ENCODE peak calls at places on chromosomes 7 and 10, in seven cellular contexts. W is fibroblast of the aortic adventitia, M is heart right ventricle, K is right lobe of liver, E is HepG2, U is HFF-Myc, R is iPS DF 6.9. S is an unnamed sample.

GRCh38 chr7:22860337-22860736 is 37.7 kb upstream of the TOMM7 start:
- DNase-seq in W (peak), M (no peak), K (no peak), E (no peak), U (no peak), R (no peak), S (no peak)

GRCh38 chr7:23000597-23001360 is 13.2 kb downstream of the HYCC1 start:
- DNase-seq in W (no peak), M (no peak), K (no peak), E (no peak), U (no peak), R (no peak), S (no peak)

GRCh38 chr7:108598858-108599257 is 29.2 kb downstream of the DNAJB9 start:
- DNase-seq in W (no peak), M (no peak), K (no peak), E (no peak), U (no peak), R (no peak), S (no peak)

GRCh38 chr7:141563956-141564623 is 12.9 kb downstream of the AGK start:
- DNase-seq in W (no peak), M (no peak), K (no peak), E (no peak), U (no peak), R (no peak), S (no peak)

GRCh38 chr10:26946103-26946907 is 85.5 kb upstream of the ABI1 start:
- DNase-seq in W (no peak), M (no peak), K (no peak), E (no peak), U (no peak), R (no peak), S (no peak)

GRCh38 chr10:88687853-88688467 is 18.1 kb upstream of the LIPK start:
- DNase-seq in W (peak), M (no peak), K (no peak), E (peak), U (no peak), R (no peak), S (peak)

GRCh38 chr10:653991-654646 is 35.3 kb downstream of the DIP2C start:
- DNase-seq in W (no peak), M (no peak), K (no peak), E (no peak), U (no peak), R (no peak), S (no peak)

GRCh38 chr10:84089162-84089561 is 50.1 kb upstream of the GHITM start:
- DNase-seq in W (no peak), M (no peak), K (no peak), E (no peak), U (no peak), R (no peak), S (no peak)

GRCh38 chr10:21399392-21400015 is 126.0 kb downstream of the SKIDA1 start:
- DNase-seq in W (peak), M (no peak), K (no peak), E (peak), U (peak), R (no peak), S (no peak)

GRCh38 chr10:124239134-124239533 is 145.7 kb upstream of the CHST15 start:
- DNase-seq in W (no peak), M (no peak), K (peak), E (no peak), U (no peak), R (no peak), S (no peak)

GRCh38 chr7:100219271-100219737 is 445 bp upstream of the PVRIG start:
- DNase-seq in W (no peak), M (no peak), K (no peak), E (no peak), U (no peak), R (no peak), S (no peak)

GRCh38 chr7:7911339-7911738 is 57.3 kb upstream of the GLCCI1 start:
- DNase-seq in W (peak), M (no peak), K (no peak), E (peak), U (peak), R (peak), S (no peak)

GRCh38 chr7:17301491-17302101 is 3.1 kb downstream of the AHR start:
- DNase-seq in W (peak), M (no peak), K (no peak), E (no peak), U (no peak), R (no peak), S (peak)

GRCh38 chr10:91974960-91975359 is 51.4 kb downstream of the BTAF1 start:
- DNase-seq in W (peak), M (no peak), K (no peak), E (no peak), U (peak), R (no peak), S (no peak)

GRCh38 chr7:118079369-118079768 is 104.6 kb upstream of the LSM8 start:
- DNase-seq in W (no peak), M (no peak), K (no peak), E (no peak), U (no peak), R (no peak), S (no peak)

GRCh38 chr10:85643839-85644525 is 722.6 kb downstream of the GRID1 start:
- DNase-seq in W (no peak), M (no peak), K (no peak), E (peak), U (no peak), R (no peak), S (no peak)

GRCh38 chr7:99665312-99665759 is 14.5 kb downstream of the CYP3A5 start:
- DNase-seq in W (no peak), M (no peak), K (no peak), E (no peak), U (no peak), R (no peak), S (no peak)

GRCh38 chr7:142307246-142307900 is 49.5 kb upstream of the PRSS58 start:
- DNase-seq in W (no peak), M (no peak), K (no peak), E (no peak), U (no peak), R (no peak), S (no peak)

GRCh38 chr10:21441625-21442024 is 83.9 kb downstream of the SKIDA1 start:
- DNase-seq in W (no peak), M (no peak), K (no peak), E (no peak), U (no peak), R (no peak), S (no peak)

GRCh38 chr10:1499344-1499957 is 237.9 kb downstream of the ADARB2 start:
- DNase-seq in W (no peak), M (no peak), K (no peak), E (no peak), U (no peak), R (no peak), S (no peak)

GRCh38 chr10:119323085-119323670 is 115.8 kb downstream of the GRK5 start:
- DNase-seq in W (no peak), M (no peak), K (no peak), E (peak), U (no peak), R (no peak), S (no peak)

GRCh38 chr10:6525599-6526160 is 54.4 kb downstream of the PRKCQ start:
- DNase-seq in W (no peak), M (no peak), K (no peak), E (no peak), U (no peak), R (no peak), S (no peak)

GRCh38 chr10:59779656-59780521 is 26.6 kb upstream of the MRLN start:
- DNase-seq in W (peak), M (no peak), K (no peak), E (no peak), U (no peak), R (no peak), S (no peak)

GRCh38 chr7:132181371-132181770 is 394.9 kb downstream of the PLXNA4 start:
- DNase-seq in W (no peak), M (no peak), K (no peak), E (no peak), U (no peak), R (no peak), S (no peak)

GRCh38 chr7:92641921-92642511 is 51.8 kb upstream of the FAM133B start:
- DNase-seq in W (peak), M (no peak), K (no peak), E (no peak), U (no peak), R (no peak), S (peak)

GRCh38 chr10:21427804-21428481 is 97.5 kb downstream of the SKIDA1 start:
- DNase-seq in W (no peak), M (no peak), K (no peak), E (peak), U (peak), R (no peak), S (no peak)

GRCh38 chr10:63605568-63605967 is 84.4 kb downstream of the REEP3 start:
- DNase-seq in W (no peak), M (no peak), K (no peak), E (no peak), U (no peak), R (no peak), S (no peak)

GRCh38 chr10:103712146-103712545 is 143.2 kb downstream of the SH3PXD2A start:
- DNase-seq in W (no peak), M (no peak), K (no peak), E (no peak), U (no peak), R (no peak), S (no peak)

GRCh38 chr7:74454948-74455804 is 1.5 kb downstream of the GTF2IRD1 start:
- DNase-seq in W (no peak), M (peak), K (peak), E (peak), U (no peak), R (no peak), S (no peak)

GRCh38 chr7:83850037-83850619 is 201.2 kb upstream of the SEMA3E start:
- DNase-seq in W (peak), M (no peak), K (no peak), E (no peak), U (no peak), R (no peak), S (no peak)

GRCh38 chr7:75038508-75038907 is 35.1 kb downstream of the RCC1L start:
- DNase-seq in W (no peak), M (no peak), K (no peak), E (no peak), U (no peak), R (no peak), S (no peak)

GRCh38 chr10:35594115-35594849 is 10.9 kb upstream of the GJD4 start:
- DNase-seq in W (no peak), M (no peak), K (no peak), E (no peak), U (no peak), R (no peak), S (no peak)
- H3K4me3 ChIP-seq in W (no peak), M (no peak), K (no peak), E (no peak), U (no peak), R (no peak), S (no peak)

GRCh38 chr10:73956476-73957338 is 41.2 kb upstream of the VCL start:
- DNase-seq in W (peak), M (no peak), K (no peak), E (no peak), U (no peak), R (no peak), S (peak)
- H3K4me3 ChIP-seq in W (no peak), M (no peak), K (no peak), E (no peak), U (no peak), R (no peak), S (peak)

GRCh38 chr10:73810358-73810734 is 1.1 kb downstream of the NDST2 start:
- DNase-seq in W (peak), M (no peak), K (no peak), E (no peak), U (no peak), R (no peak), S (no peak)

GRCh38 chr10:73813333-73813732 is 1.9 kb upstream of the NDST2 start:
- DNase-seq in W (no peak), M (no peak), K (peak), E (no peak), U (no peak), R (no peak), S (no peak)

GRCh38 chr10:73812662-73813061 is 1.3 kb upstream of the NDST2 start:
- DNase-seq in W (no peak), M (no peak), K (peak), E (no peak), U (no peak), R (no peak), S (no peak)

GRCh38 chr10:73809061-73809818 is 2.2 kb downstream of the NDST2 start:
- DNase-seq in W (no peak), M (no peak), K (no peak), E (no peak), U (no peak), R (no peak), S (no peak)

GRCh38 chr10:73810735-73811465 is 498 bp downstream of the NDST2 start:
- DNase-seq in W (peak), M (peak), K (peak), E (no peak), U (no peak), R (no peak), S (peak)
- H3K4me3 ChIP-seq in W (peak), M (peak), K (peak), E (peak), U (peak), R (peak), S (peak)

GRCh38 chr10:44511601-44512000 is 126.7 kb upstream of the CXCL12 start:
- DNase-seq in W (no peak), M (no peak), K (no peak), E (no peak), U (no peak), R (no peak), S (no peak)
- H3K4me3 ChIP-seq in W (no peak), M (no peak), K (no peak), E (no peak), U (no peak), R (no peak), S (no peak)

GRCh38 chr7:55523366-55523765 is 48.9 kb downstream of the VOPP1 start:
- DNase-seq in W (peak), M (no peak), K (no peak), E (no peak), U (no peak), R (no peak), S (no peak)

GRCh38 chr7:55527314-55527713 is 45.0 kb downstream of the VOPP1 start:
- DNase-seq in W (no peak), M (no peak), K (no peak), E (no peak), U (no peak), R (no peak), S (no peak)

GRCh38 chr7:55526329-55526728 is 46.0 kb downstream of the VOPP1 start:
- DNase-seq in W (no peak), M (peak), K (no peak), E (no peak), U (no peak), R (no peak), S (no peak)

GRCh38 chr7:55524558-55525310 is 47.6 kb downstream of the VOPP1 start:
- DNase-seq in W (no peak), M (no peak), K (no peak), E (no peak), U (no peak), R (no peak), S (no peak)

GRCh38 chr7:55526770-55527169 is 45.5 kb downstream of the VOPP1 start:
- DNase-seq in W (no peak), M (no peak), K (no peak), E (no peak), U (no peak), R (no peak), S (no peak)
- H3K4me3 ChIP-seq in W (no peak), M (no peak), K (no peak), E (no peak), U (no peak), R (no peak), S (no peak)

GRCh38 chr10:70534281-70534680 is 55.7 kb downstream of the PALD1 start:
- DNase-seq in W (no peak), M (no peak), K (no peak), E (no peak), U (no peak), R (no peak), S (no peak)

GRCh38 chr10:70528726-70529362 is 50.3 kb downstream of the PALD1 start:
- DNase-seq in W (peak), M (no peak), K (no peak), E (peak), U (no peak), R (peak), S (no peak)

GRCh38 chr10:70533189-70533558 is 54.6 kb downstream of the PALD1 start:
- DNase-seq in W (no peak), M (no peak), K (no peak), E (no peak), U (no peak), R (no peak), S (no peak)

GRCh38 chr10:70532554-70533188 is 54.1 kb downstream of the PALD1 start:
- DNase-seq in W (no peak), M (no peak), K (no peak), E (no peak), U (no peak), R (no peak), S (no peak)

DNA sequence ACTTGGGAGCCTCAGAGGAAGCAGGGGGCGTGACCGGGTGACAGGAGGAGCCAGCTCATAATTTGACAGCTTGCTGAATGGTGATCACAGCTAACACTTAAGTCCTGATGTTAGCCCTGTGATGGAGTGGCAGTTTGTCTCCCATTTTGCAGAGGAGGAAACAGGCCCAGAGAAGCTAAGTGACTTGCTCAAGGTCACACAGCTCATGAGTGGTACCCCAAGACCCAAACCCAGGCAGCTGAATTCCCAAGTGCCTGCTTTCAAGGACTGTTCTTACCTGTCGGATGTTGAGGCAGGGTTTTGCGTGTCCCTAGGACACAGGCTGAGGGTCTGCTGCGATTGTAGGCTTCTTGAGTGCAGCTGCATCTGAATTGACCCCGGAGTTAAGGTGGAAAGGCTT is 51.7 kb downstream of the PALD1 start:
- DNase-seq in W (no peak), M (no peak), K (no peak), E (no peak), U (no peak), R (no peak), S (no peak)
- H3K4me3 ChIP-seq in W (no peak), M (no peak), K (no peak), E (no peak), U (no peak), R (no peak), S (no peak)

DNA sequence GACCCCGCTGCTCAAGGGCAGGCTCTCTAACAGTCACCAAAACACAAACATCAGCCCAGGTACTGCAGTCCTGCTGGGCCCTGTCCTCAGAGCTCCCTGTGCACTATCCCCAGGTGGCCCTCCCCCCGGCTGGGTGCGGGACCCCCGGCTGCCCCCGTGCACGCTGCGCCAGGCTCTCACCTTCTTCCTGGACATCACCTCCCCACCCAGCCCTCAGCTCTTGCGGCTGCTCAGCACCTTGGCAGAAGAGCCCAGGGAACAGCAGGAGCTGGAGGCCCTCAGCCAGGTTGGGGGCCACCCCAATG is 14.3 kb downstream of the ATG9B start:
- DNase-seq in W (no peak), M (no peak), K (no peak), E (no peak), U (no peak), R (no peak), S (no peak)
- H3K4me3 ChIP-seq in W (no peak), M (no peak), K (no peak), E (peak), U (no peak), R (no peak), S (no peak)

GRCh38 chr10:12635127-12635541 is 285.8 kb downstream of the CAMK1D start:
- DNase-seq in W (no peak), M (no peak), K (no peak), E (no peak), U (no peak), R (no peak), S (no peak)
- H3K4me3 ChIP-seq in W (no peak), M (no peak), K (no peak), E (no peak), U (no peak), R (no peak), S (no peak)

S was measured in Jurkat, Clone E6-1.